ENCODE peak calls at places on chromosome 9, in five cellular contexts. P is AG04450, W is osteoblast, B is DND-41, J is fibroblast of lung. L is an unnamed sample.

GRCh38 chr9:7239708-7240107 is 481.9 kb downstream of the KDM4C start:
- DNase-seq in P (no peak), J (no peak), W (no peak), B (no peak), L (no peak)

GRCh38 chr9:135070198-135070951 is 17.1 kb upstream of the OLFM1 start:
- DNase-seq in P (no peak), J (no peak), W (peak; percentile 59), B (no peak), L (no peak)

GRCh38 chr9:134442486-134443168 is 116.4 kb downstream of the RXRA start:
- DNase-seq in J (peak; percentile 39), W (peak; percentile 95), B (no peak), P (no peak), L (peak; percentile 41)

GRCh38 chr9:22241024-22241423 is 205.6 kb upstream of the DMRTA1 start:
- DNase-seq in P (no peak), B (no peak), J (no peak), W (no peak), L (no peak)

GRCh38 chr9:107488400-107489143 is 997 bp downstream of the KLF4 start:
- DNase-seq in J (peak; percentile 79), W (peak; percentile 94), B (no peak), P (no peak), L (peak; percentile 76)

GRCh38 chr9:111178361-111179043 is 140.2 kb upstream of the LPAR1 start:
- DNase-seq in W (peak; percentile 17), P (peak; percentile 84), J (peak; percentile 92), B (no peak), L (peak; percentile 95)

GRCh38 chr9:87664153-87665060 is 61.5 kb upstream of the CTSL start:
- DNase-seq in P (no peak), B (no peak), J (no peak), W (no peak), L (no peak)

GRCh38 chr9:101414839-101415238 is 16.2 kb downstream of the ZNF189 start:
- DNase-seq in B (no peak), J (no peak), W (no peak), P (no peak), L (no peak)

GRCh38 chr9:127132921-127133647 is 10.6 kb upstream of the ANGPTL2 start:
- DNase-seq in J (peak; percentile 46), B (no peak), P (no peak), W (no peak), L (no peak)

GRCh38 chr9:94907246-94907936 is 180.9 kb downstream of the AOPEP start:
- DNase-seq in P (no peak), W (no peak), B (no peak), J (no peak), L (no peak)

GRCh38 chr9:2613730-2614271 is 7.8 kb upstream of the VLDLR start:
- DNase-seq in J (no peak), W (no peak), B (no peak), P (no peak), L (no peak)

DNA sequence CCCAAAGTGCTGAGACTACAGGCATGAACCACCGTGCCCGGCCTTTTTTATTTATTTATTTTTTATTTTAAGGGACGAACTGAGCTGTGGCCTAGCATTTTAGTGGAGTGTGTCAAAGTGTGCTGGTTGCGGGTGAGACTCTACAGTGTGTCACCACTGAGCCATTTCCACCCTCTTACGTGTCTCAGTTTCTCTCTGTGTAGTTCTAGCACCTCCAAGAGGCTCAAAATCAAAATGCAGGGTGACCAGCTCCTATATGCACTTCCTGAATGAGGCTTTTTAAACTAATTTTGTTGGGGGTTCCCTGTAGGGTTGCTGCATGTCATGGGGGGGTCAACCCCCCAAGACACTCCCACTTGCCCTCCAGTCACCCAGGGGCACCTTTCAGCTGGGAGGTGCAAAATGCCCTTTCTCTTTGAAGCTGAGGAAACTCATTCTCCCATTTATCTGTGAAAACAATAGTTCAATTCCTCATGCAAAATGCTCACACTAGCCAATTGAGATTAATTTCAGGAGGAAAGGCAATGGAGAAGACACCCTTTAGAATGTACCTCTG is 69.3 kb downstream of the COL15A1 start:
- DNase-seq in P (no peak), J (no peak), W (peak; percentile 56), B (no peak), L (no peak)
- TF ChIP-seq CTCF in P (peak; percentile 9), J (no peak), W (no peak), B (no peak), L (peak; percentile 9)

GRCh38 chr9:129838707-129839259 is 3.5 kb downstream of the USP20 start:
- DNase-seq in J (peak; percentile 47), W (peak; percentile 98), B (no peak), P (peak; percentile 50), L (peak; percentile 56)
- H3K4me3 ChIP-seq in J (no peak overlapping the region), W (peak overlapping the region; percentile 36), B (no peak overlapping the region), P (no peak overlapping the region), L (no peak overlapping the region)

DNA sequence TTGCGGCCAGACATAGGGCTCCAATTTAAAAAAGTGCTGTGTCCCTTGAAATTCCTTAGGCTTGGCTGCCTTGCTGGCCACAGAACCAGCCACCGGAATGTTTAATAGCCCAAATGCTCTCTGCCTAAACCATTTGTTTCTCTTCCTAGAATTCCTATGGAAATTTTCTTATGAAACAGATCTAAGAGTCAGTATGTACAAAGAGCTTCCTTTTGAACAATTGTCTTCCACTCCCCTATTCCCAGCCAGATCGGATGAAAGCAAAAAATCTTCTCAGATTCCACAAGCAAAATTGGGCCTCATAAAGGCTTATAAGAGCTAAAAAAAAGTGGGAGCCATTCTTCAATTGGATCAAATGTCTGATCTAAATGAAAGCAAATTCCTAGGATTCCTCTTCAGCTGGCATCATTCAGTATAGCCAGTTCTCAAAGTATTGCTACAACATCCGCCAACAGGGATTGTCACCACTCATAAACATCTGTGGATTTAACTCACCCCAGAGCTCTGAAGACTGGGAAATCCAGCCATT is 104.3 kb downstream of the CEMIP2 start:
- DNase-seq in P (no peak), J (peak; percentile 21), B (no peak), W (no peak), L (no peak)
- TF ChIP-seq CTCF in P (no peak), J (no peak), B (no peak), W (no peak), L (no peak)

DNA sequence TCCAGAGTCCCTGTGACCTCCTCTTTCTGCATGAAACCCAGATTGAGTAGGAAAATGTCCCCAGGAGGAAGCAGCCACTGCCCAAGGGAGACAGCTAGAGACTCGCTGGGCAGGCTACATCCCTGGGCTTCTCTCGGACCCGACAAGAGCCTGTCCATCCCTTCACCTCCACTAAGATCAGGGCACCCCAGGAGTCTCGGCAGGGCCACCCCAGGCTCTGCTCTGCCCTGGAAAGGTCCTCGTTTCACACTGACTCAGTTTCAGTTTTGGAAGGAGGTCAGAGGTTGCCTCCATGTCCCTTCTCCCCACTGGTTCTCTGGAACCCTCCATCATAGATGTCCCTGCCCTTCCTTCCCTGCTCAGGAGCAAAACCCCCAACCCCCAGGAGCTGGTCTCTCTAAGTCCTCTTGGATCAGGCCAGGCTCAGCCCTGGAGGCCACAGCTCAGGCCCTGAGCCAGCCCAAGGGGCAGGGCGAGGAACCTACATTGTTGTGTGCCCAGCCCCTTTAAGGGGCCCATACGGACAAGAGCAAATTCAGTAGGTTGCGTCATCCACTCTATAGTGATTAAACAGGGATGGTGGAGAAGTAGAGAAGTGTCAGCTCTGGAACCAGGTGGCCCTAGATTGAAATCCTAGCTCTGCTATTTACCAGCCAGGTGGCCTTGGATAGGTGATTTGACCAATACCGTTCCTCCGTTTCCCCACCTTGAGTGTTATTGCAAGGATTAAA is 37.4 kb downstream of the C9orf50 start:
- DNase-seq in P (no peak), W (no peak), J (peak; percentile 46), B (no peak), L (peak; percentile 47)
- H3K4me3 ChIP-seq in P (no peak overlapping the region), W (no peak overlapping the region), J (no peak overlapping the region), B (no peak overlapping the region), L (no peak overlapping the region)

DNA sequence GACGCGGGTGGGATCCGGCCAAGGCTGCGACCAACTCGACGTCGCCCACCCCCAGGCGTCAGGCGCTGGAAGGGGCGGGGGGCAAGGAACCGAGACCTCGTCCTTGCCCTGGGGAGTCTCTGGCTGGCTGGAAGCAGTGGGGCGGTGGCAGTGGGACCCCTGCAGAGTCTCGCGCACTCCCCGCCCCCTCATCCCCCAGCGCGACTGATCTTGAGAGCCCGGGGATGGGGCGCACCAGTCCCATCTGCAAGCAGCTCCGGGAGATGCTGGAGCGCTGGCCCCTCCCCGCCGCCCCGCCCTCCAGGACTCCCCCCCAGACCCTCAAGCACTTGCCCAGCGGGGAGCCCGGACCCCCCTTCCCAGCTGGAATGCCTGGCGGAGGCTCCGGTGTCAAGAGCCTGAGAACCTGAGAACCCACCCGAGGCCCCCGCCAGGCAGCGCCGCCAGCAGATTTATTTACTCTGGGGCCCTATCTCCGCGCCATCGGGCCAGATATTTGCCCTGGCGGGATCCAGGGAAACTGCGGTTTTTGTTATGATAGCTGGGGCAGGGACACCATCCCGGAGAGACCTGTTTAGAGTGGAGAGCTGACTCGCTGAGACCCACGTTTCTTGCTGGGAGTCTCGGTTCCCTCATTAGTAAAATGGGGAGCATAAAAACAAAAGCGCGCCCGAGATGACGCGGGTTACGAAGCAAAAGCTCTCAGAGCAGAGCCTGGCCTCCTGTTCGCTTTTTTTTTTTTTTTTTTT is 1.2 kb downstream of the PRRT1B start:
- DNase-seq in W (peak; percentile 90), J (no peak), B (no peak), P (no peak), L (no peak)
- TF ChIP-seq CTCF in W (no peak), J (no peak), B (no peak), P (peak; percentile 9), L (peak; percentile 29)